ENCODE peak calls at places on chromosome 7, in seven cellular contexts. C is ascending aorta; H is sigmoid colon; I is Karpas-422; J is esophagus muscularis mucosa; L is pancreas; O is naive thymus-derived CD4-positive, alpha-beta T cell. V is an unnamed sample. For H3K4me1, the result is how much of the 10 kb centered on the place peaks cover.

GRCh38 chr7:139995034-139995915 is 67.5 kb downstream of the PARP12 start:
- DNase-seq in C (no peak), H (no peak), I (no peak), J (no peak), L (peak), O (no peak), V (no peak)

GRCh38 chr7:23710000-23710399 is at the start of gene STK31:
- DNase-seq in C (no peak), H (no peak), I (no peak), J (no peak), L (no peak), O (no peak), V (no peak)

GRCh38 chr7:142882338-142882678 is 3.2 kb downstream of the TRPV6 start:
- DNase-seq in C (no peak), H (no peak), I (no peak), J (no peak), L (peak), O (no peak), V (no peak)

GRCh38 chr7:149871576-149871975 is 2.2 kb upstream of the ATP6V0E2 start:
- DNase-seq in C (no peak), H (no peak), I (no peak), J (no peak), L (no peak), O (no peak), V (no peak)

GRCh38 chr7:72267291-72267800 is 144.8 kb downstream of the CALN1 start:
- DNase-seq in C (no peak), H (no peak), I (no peak), J (no peak), L (no peak), O (no peak), V (no peak)

GRCh38 chr7:35605760-35606159 is 89.2 kb downstream of the HERPUD2 start:
- DNase-seq in C (no peak), H (no peak), I (no peak), J (no peak), L (no peak), O (no peak), V (no peak)

GRCh38 chr7:54898659-54899340 is 120.0 kb upstream of the EGFR start:
- DNase-seq in C (no peak), H (peak), I (no peak), J (no peak), L (no peak), O (no peak), V (no peak)

GRCh38 chr7:110877086-110877485 is 213.8 kb upstream of the LRRN3 start:
- DNase-seq in C (no peak), H (no peak), I (no peak), J (no peak), L (no peak), O (no peak), V (no peak)

GRCh38 chr7:73618538-73618937 is 5.8 kb downstream of the MLXIPL start:
- DNase-seq in C (no peak), H (no peak), I (no peak), J (no peak), L (no peak), O (no peak), V (no peak)

GRCh38 chr7:50660830-50661175 is 95.6 kb upstream of the DDC start:
- DNase-seq in C (no peak), H (no peak), I (no peak), J (no peak), L (no peak), O (no peak), V (no peak)
- H3K4me3 ChIP-seq in C (no peak), H (no peak), I (no peak), J (no peak), L (no peak), O (peak), V (no peak)

GRCh38 chr7:4744391-4745264 is 30.8 kb upstream of the AP5Z1 start:
- DNase-seq in C (peak), H (peak), I (peak), J (peak), L (peak), O (peak), V (peak)
- H3K4me1 ChIP-seq in C (under half), H (under half), I (under half), J (half or more), L (under half), O (under half), V (under half)

DNA sequence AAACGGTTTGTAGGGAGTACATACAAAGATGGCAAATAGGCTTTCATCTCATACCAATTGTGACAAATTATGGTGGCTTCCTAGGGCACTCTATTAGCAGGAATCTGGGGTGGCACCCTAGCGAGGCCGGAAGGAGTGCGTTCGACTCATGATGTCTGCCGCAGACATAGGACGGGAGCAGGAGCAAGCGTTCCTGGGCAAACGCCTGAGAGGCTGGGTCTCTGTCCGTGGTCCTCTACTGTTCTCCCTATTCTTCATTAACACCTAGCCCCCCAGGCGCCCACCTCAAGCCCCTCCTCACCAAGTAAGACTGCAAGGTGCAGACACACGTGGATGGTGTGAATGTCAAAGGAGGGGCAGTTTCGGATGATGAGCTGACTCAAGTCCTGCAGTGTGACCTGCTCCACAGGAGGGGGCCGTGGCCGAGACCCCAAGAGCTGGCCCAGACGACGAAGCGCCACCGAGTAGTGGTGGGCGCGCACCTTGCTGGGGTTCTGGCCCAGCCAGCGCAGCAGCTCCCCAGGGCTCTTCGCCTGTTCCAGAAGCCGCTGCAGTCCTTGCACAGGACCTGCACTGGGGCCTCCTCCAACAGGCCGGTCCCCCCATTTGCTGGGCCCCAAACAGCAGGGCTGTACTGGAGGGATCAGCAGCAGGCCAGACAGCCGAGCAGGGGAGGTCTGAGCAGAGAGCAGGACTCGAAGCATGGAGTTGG is 1.3 kb downstream of the FASTK start:
- DNase-seq in C (no peak), H (no peak), I (no peak), J (no peak), L (peak), O (no peak), V (no peak)
- H3K4me3 ChIP-seq in C (peak), H (peak), I (peak), J (peak), L (no peak), O (peak), V (peak)

GRCh38 chr7:92790987-92791386 is 45.4 kb downstream of the CDK6 start:
- DNase-seq in C (no peak), H (no peak), I (no peak), J (no peak), L (no peak), O (no peak), V (no peak)
- H3K4me1 ChIP-seq in C (under half), H (under half), I (under half), J (half or more), L (under half), O (under half), V (under half)

DNA sequence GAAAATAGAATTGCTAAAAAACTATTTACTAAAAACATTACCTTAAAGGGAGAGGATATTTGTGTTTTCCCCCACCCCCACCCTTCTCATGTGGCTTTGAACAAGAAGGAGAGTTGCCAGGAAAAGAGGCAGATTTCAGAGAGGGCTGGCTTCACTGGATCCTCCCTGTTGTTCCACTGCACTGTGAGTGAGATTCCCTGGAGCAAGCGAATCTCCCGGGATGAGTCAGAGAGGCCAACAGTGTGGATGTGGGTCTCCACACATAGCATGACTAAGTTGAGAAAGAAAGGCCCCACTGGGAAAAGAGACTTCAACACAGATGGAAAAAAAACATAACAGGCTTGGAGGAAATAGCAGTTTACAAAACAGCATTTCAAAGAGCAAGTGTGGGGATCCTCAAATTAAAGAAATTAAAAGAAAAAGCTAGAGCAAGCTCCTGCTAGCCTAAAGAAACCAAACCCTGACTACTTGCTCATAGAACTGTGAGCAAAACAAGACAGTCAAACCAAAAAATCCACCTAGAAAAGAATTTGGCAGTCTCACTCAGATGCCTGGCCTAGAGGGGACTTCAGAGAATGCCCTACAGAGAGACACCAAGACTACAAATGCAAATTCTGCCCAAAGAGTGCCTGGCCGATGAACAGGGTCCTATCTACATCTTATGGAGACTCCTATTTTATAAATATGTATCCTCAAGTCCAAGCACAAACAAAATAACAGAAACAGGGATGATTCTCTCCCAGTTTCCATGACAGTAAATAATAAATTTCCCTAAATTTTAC is 3.4 kb downstream of the CAV1 start:
- DNase-seq in C (no peak), H (peak), I (no peak), J (no peak), L (peak), O (no peak), V (no peak)
- H3K4me3 ChIP-seq in C (peak), H (peak), I (no peak), J (peak), L (no peak), O (no peak), V (no peak)

GRCh38 chr7:6232130-6232529 is 40.3 kb downstream of the CYTH3 start:
- DNase-seq in C (no peak), H (no peak), I (no peak), J (no peak), L (no peak), O (no peak), V (no peak)

GRCh38 chr7:6228865-6229264 is 43.6 kb downstream of the CYTH3 start:
- DNase-seq in C (no peak), H (no peak), I (peak), J (no peak), L (no peak), O (no peak), V (no peak)

GRCh38 chr7:6228363-6228762 is 44.1 kb downstream of the CYTH3 start:
- DNase-seq in C (no peak), H (no peak), I (no peak), J (no peak), L (no peak), O (no peak), V (no peak)

GRCh38 chr7:6232534-6232933 is 39.9 kb downstream of the CYTH3 start:
- DNase-seq in C (no peak), H (no peak), I (no peak), J (no peak), L (no peak), O (no peak), V (no peak)

DNA sequence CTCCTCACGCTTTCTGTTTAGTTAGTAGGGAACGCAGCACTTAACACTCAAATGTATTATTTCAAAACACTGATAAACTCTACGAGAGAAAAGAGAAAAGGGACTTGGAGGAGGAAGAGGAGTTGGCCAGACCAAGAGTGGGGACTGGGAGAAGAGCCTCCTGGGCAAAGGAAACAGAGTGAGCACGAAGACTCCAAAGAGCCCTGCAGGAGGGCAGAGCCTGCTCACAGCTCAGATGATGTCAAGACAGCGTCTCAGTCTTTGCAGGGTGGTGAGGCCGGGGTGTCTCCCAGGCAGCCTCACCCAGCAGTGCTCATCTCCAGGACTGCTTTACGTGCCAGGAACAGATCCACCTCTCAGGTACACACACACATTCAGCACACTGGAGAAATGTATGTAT is 41.2 kb downstream of the CYTH3 start:
- DNase-seq in C (no peak), H (no peak), I (no peak), J (no peak), L (no peak), O (no peak), V (no peak)
- H3K4me1 ChIP-seq in C (under half), H (under half), I (under half), J (half or more), L (under half), O (under half), V (under half)

DNA sequence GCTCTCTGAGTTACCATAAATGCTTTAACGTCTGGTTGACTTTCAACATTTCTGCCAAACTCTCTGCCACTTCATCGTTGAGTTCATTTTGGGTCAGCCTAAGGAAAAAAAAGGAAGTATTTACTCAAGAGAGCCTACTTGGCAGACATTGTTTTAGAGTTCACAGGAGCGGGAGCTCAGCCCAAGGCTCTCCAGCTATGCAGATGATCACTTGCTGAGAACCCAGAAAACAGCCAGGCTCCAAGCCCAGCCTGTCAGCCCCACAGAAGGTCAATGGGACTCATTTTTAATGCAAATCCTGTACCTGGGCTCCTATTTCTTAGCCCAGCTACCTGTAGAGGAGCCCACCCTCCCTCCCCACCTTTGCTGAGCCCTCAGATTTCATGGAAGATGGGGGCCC is 45.5 kb downstream of the NOD1 start:
- DNase-seq in C (no peak), H (peak), I (peak), J (no peak), L (peak), O (no peak), V (no peak)
- H3K4me3 ChIP-seq in C (no peak), H (no peak), I (no peak), J (no peak), L (no peak), O (no peak), V (no peak)

GRCh38 chr7:5682889-5683670 is 98.4 kb downstream of the RNF216 start:
- DNase-seq in C (no peak), H (peak), I (no peak), J (no peak), L (no peak), O (no peak), V (no peak)

GRCh38 chr7:5681979-5682546 is 99.4 kb downstream of the RNF216 start:
- DNase-seq in C (no peak), H (peak), I (no peak), J (no peak), L (no peak), O (no peak), V (no peak)

GRCh38 chr7:5687936-5688673 is 93.4 kb downstream of the RNF216 start:
- DNase-seq in C (no peak), H (no peak), I (no peak), J (no peak), L (no peak), O (no peak), V (no peak)

GRCh38 chr7:5686131-5686530 is 95.3 kb downstream of the RNF216 start:
- DNase-seq in C (no peak), H (no peak), I (no peak), J (no peak), L (no peak), O (no peak), V (no peak)

GRCh38 chr7:5685192-5685591 is 96.3 kb downstream of the RNF216 start:
- DNase-seq in C (no peak), H (peak), I (no peak), J (no peak), L (no peak), O (no peak), V (no peak)
- H3K4me1 ChIP-seq in C (under half), H (under half), I (half or more), J (half or more), L (under half), O (under half), V (under half)